ENCODE peak calls at places on chromosomes 6 and 20, in seven cellular contexts. T is A673, A is bronchial epithelial cell, I is right lobe of liver, J is colonic mucosa, B is sigmoid colon, H is iPS DF 6.9. O is an unnamed sample. For H3K36me3, the result is how much of the 10 kb centered on the place peaks cover.

GRCh38 chr20:44448753-44449546 is 26.7 kb upstream of the TTPAL start:
- DNase-seq in T (peak), A (peak), I (peak), J (peak), B (no peak), H (peak), O (no peak)

GRCh38 chr20:15818651-15819071 is 754.6 kb downstream of the KIF16B start:
- DNase-seq in T (no peak), A (peak), I (no peak), J (no peak), B (no peak), H (no peak), O (no peak)

GRCh38 chr20:3239867-3240775 is 1.1 kb upstream of the SLC4A11 start:
- DNase-seq in T (no peak), A (peak), I (no peak), J (no peak), B (no peak), H (no peak), O (peak)

GRCh38 chr6:80163754-80164187 is 57.3 kb downstream of the BCKDHB start:
- DNase-seq in T (no peak), A (peak), I (no peak), J (no peak), B (no peak), H (no peak), O (peak)

GRCh38 chr6:30769088-30769852 is 24.9 kb upstream of the IER3 start:
- DNase-seq in T (peak), A (peak), I (no peak), J (no peak), B (peak), H (no peak), O (peak)

GRCh38 chr20:31717478-31717946 is 5.2 kb downstream of the BCL2L1 start:
- DNase-seq in T (no peak), A (no peak), I (no peak), J (no peak), B (no peak), H (no peak), O (no peak)

GRCh38 chr6:162181741-162182401 is 545.7 kb downstream of the PRKN start:
- DNase-seq in T (no peak), A (peak), I (no peak), J (no peak), B (no peak), H (no peak), O (peak)

GRCh38 chr6:124226396-124226795 is 422.7 kb downstream of the NKAIN2 start:
- DNase-seq in T (no peak), A (peak), I (no peak), J (no peak), B (no peak), H (no peak), O (no peak)

GRCh38 chr20:58713801-58714339 is 21.3 kb downstream of the NPEPL1 start:
- DNase-seq in T (no peak), A (no peak), I (peak), J (peak), B (peak), H (no peak), O (no peak)

GRCh38 chr6:42742116-42742894 is 3.6 kb downstream of the TBCC start:
- DNase-seq in T (peak), A (peak), I (no peak), J (no peak), B (no peak), H (no peak), O (no peak)

GRCh38 chr6:26223677-26224546 is 136.7 kb downstream of the HFE start:
- DNase-seq in T (peak), A (peak), I (peak), J (peak), B (peak), H (no peak), O (peak)

GRCh38 chr6:108616973-108617372 is 56.3 kb downstream of the FOXO3 start:
- DNase-seq in T (no peak), A (no peak), I (no peak), J (no peak), B (no peak), H (no peak), O (no peak)

GRCh38 chr20:62900692-62901584 is 25.4 kb downstream of the DIDO1 start:
- DNase-seq in T (no peak), A (peak), I (peak), J (peak), B (no peak), H (no peak), O (peak)

GRCh38 chr6:41163419-41163717 is 452 bp upstream of the TREM2 start:
- DNase-seq in T (no peak), A (no peak), I (no peak), J (no peak), B (no peak), H (no peak), O (no peak)

GRCh38 chr20:33301192-33301930 is 18.3 kb downstream of the BPIFB1 start:
- DNase-seq in T (no peak), A (no peak), I (no peak), J (no peak), B (no peak), H (no peak), O (no peak)

GRCh38 chr20:6583134-6583738 is 184.2 kb upstream of the BMP2 start:
- DNase-seq in T (peak), A (peak), I (peak), J (peak), B (peak), H (peak), O (peak)

GRCh38 chr20:36835453-36836198 is 40.3 kb upstream of the TLDC2 start:
- DNase-seq in T (peak), A (peak), I (peak), J (peak), B (peak), H (peak), O (peak)

DNA sequence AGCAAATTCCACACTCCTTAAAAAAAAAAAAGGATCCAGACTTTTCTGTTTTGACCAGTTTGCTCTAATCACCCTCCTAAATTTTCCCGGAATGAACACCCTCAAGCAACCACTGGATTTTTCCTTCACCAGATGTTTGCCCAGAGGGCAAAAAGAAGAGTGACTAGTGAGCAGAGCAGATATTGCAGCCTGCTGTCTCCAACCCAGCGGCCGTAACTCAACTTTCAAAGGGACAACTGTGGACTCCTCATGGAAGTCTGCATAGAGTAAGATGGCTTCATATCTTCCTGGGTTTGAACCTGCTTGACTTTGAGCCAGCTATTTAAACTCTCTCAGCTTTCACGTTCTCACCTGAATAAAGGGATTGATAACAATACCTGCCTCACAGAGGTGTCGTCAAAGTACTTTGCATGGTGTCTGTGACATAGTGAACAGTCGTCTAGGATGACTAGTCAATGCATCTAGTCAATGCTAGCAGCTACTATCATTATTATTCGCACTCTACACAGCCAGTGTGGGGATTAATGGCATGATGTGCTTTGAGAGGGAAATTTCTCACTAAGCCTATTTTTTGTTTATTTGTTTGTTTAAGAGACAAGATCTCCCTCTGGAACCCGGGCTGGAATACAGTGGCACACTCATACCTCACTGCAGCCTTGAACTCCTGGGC is 92.2 kb upstream of the HIVEP1 start:
- DNase-seq in T (no peak), A (no peak), I (no peak), J (no peak), B (no peak), H (no peak), O (no peak)
- H3K4me3 ChIP-seq in T (no peak), A (no peak), I (no peak), J (no peak), B (no peak), H (no peak), O (no peak)

DNA sequence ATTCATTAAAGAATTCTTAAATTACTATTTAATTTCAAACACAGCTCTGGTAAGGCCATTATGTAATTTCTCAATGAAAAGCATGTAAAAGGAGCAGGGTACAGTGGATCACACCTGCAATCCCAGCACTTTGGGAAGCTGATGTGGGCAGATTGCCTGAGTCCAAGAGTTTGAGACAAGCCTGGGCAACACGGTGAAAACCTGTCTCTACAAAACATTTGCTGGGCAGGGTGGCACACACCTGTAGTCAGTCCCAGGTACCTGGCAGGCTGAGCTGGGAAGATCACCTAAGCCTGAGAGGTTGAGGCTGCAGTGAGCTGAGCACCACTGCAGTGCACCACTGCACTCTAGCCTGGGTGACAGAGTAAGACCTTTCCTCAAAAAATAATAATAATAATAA is 37.4 kb downstream of the MDN1 start:
- DNase-seq in T (no peak), A (peak), I (no peak), J (no peak), B (no peak), H (no peak), O (no peak)
- H3K36me3 ChIP-seq in T (under half), A (under half), I (under half), J (under half), B (under half), H (under half), O (under half)

DNA sequence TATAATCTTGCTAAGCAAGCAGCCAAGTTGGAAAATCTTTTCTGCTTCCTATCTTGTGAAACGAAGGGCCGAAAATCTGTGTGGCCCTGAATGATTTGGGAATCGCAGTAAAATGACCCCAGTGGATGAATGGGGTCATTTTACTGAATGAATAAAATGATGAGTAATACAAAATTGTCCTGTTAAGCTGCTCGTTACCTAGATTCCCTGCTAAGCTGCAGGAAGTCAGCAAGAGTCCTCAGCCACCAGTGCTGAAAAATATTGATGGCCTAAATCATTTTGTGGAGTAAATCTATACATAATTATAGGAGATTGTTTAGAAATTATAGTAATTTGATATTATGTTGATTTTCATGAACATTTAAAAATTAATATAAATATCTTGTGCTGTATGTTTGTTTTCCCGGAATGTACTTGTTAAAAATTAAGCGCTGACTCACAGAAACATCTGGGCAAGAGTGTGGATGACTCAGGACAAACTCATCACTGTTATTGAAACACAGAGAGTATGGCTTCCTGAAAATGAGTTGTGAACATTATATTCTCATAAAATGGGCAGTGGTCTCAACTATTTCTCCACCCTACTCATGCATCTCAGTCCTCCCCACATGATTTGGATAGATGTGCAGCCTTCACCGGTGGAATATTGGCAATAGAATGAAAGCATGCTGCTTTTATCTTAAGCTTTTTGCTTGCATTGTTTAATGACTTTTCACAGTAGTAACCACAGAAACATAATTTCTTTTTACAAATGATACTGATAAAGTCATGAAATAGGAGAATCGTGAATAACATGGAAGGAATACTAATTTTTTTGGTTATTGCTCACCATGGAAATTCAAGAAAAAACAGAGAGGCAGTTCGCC is 36.2 kb upstream of the RGS17 start:
- DNase-seq in T (peak), A (peak), I (no peak), J (no peak), B (no peak), H (no peak), O (no peak)
- H3K4me3 ChIP-seq in T (no peak), A (no peak), I (no peak), J (no peak), B (no peak), H (no peak), O (no peak)

GRCh38 chr6:39905640-39905975 is 28.7 kb downstream of the MOCS1 start:
- DNase-seq in T (no peak), A (no peak), I (no peak), J (no peak), B (peak), H (no peak), O (no peak)
- H3K36me3 ChIP-seq in T (under half), A (under half), I (under half), J (under half), B (under half), H (under half), O (under half)

GRCh38 chr20:10074513-10074912 is 39.7 kb downstream of the ANKEF1 start:
- DNase-seq in T (peak), A (peak), I (no peak), J (no peak), B (no peak), H (no peak), O (no peak)
- H3K4me3 ChIP-seq in T (no peak), A (no peak), I (no peak), J (no peak), B (no peak), H (no peak), O (no peak)

GRCh38 chr20:35673884-35674283 is 9.2 kb upstream of the CPNE1 start:
- DNase-seq in T (no peak), A (no peak), I (no peak), J (no peak), B (peak), H (no peak), O (no peak)
- H3K36me3 ChIP-seq in T (under half), A (under half), I (under half), J (under half), B (under half), H (under half), O (under half)

DNA sequence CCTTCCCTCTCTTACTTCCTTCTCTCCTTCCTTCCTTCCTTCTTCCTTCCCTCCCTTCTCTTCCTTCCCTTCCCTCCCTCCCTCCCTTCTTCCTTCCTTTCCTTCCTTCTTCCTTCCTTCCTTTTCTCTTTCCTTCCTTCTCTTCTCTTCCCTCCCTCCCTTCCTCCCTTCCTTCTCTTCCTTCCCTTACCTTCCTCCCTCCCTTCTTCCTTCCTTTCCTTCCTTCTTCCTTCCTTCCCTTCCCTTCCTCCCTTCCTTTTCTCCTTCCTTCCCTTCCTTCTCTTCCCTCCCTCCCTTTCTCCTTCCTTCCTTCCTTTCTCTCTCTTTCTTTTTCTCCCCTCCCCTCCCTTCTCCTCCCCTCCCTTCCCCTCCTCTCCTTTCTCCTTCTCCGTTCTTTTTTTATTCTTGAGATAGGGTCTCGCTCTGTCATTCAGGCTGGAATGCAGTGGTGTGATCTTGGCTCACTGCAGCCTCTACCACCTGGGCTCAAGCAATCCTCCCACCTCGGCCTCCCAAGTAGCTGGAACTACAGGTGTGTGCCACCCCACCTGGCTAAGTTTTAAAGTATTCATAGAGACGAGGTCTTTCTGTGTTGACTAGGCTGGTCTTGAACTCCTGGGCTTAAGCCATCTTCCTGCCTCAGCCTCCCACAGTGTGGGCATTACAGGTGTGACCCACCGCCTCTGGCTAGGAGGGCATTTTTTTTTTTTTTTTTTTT is 1.1 kb upstream of the ZNF512B start:
- DNase-seq in T (no peak), A (no peak), I (no peak), J (no peak), B (no peak), H (no peak), O (no peak)
- H3K4me3 ChIP-seq in T (no peak), A (no peak), I (no peak), J (no peak), B (no peak), H (no peak), O (no peak)

O was measured in small intestine.